ENCODE peak calls at places on chromosomes 1 and 21, in six cellular contexts. M is gastrocnemius medialis, L is IMR-90, C is ovary, Z is heart left ventricle, K is tibial nerve. G is an unnamed sample.

GRCh38 chr1:180881806-180882509 is 30.7 kb upstream of the KIAA1614 start:
- DNase-seq in M (no peak), L (peak; percentile 67), C (no peak), Z (no peak), K (no peak), G (no peak)

GRCh38 chr1:157359309-157360020 is 192.8 kb downstream of the FCRL5 start:
- DNase-seq in M (no peak), L (no peak), C (no peak), Z (no peak), K (no peak), G (no peak)

GRCh38 chr1:37473431-37474050 is 839 bp upstream of the ZC3H12A start:
- DNase-seq in M (no peak), L (no peak), C (no peak), Z (no peak), K (no peak), G (peak; percentile 31)

GRCh38 chr1:3365519-3366158 is 88.8 kb upstream of the ARHGEF16 start:
- DNase-seq in M (no peak), L (no peak), C (no peak), Z (no peak), K (no peak), G (no peak)

GRCh38 chr1:244341455-244342450 is 110.0 kb downstream of the ADSS2 start:
- DNase-seq in M (no peak), L (no peak), C (no peak), Z (no peak), K (no peak), G (peak; percentile 40)

GRCh38 chr1:238099871-238100270 is 209.1 kb upstream of the ZP4 start:
- DNase-seq in M (no peak), L (peak; percentile 5), C (no peak), Z (no peak), K (no peak), G (no peak)

GRCh38 chr1:81174811-81175476 is 625.8 kb upstream of the ADGRL2 start:
- DNase-seq in M (no peak), L (peak; percentile 86), C (no peak), Z (no peak), K (no peak), G (no peak)

GRCh38 chr1:47412437-47412836 is 3.6 kb upstream of the FOXE3 start:
- DNase-seq in M (no peak), L (no peak), C (no peak), Z (no peak), K (no peak), G (peak; percentile 58)

GRCh38 chr21:41742073-41742875 is 24.6 kb downstream of the RIPK4 start:
- DNase-seq in M (no peak), L (no peak), C (no peak), Z (no peak), K (no peak), G (peak; percentile 51)

GRCh38 chr1:20732071-20732587 is 374 bp downstream of the SH2D5 start:
- DNase-seq in M (no peak), L (peak; percentile 81), C (peak; percentile 61), Z (no peak), K (no peak), G (peak; percentile 92)

GRCh38 chr1:156241311-156241811 is 623 bp upstream of the BGLAP start:
- DNase-seq in M (no peak), L (peak; percentile 47), C (no peak), Z (no peak), K (no peak), G (no peak)

GRCh38 chr1:45868861-45869260 is 65.4 kb downstream of the MAST2 start:
- DNase-seq in M (no peak), L (no peak), C (no peak), Z (no peak), K (no peak), G (no peak)

GRCh38 chr1:179815642-179816041 is 62.0 kb downstream of the TOR1AIP2 start:
- DNase-seq in M (no peak), L (no peak), C (no peak), Z (peak; percentile 51), K (no peak), G (no peak)
- H3K4me3 ChIP-seq in M (peak overlapping the region; percentile 78), L (no peak overlapping the region), C (peak overlapping the region; percentile 36), Z (no peak overlapping the region), K (peak overlapping the region; percentile 33), G (peak overlapping the region; percentile 34)

GRCh38 chr21:39084073-39084472 is 99.2 kb downstream of the PSMG1 start:
- DNase-seq in M (no peak), L (no peak), C (no peak), Z (no peak), K (no peak), G (no peak)
- H3K27ac ChIP-seq in M (no peak overlapping the region), L (no peak overlapping the region), C (no peak overlapping the region), Z (no peak overlapping the region), K (no peak overlapping the region), G (peak overlapping the region; percentile 88)

DNA sequence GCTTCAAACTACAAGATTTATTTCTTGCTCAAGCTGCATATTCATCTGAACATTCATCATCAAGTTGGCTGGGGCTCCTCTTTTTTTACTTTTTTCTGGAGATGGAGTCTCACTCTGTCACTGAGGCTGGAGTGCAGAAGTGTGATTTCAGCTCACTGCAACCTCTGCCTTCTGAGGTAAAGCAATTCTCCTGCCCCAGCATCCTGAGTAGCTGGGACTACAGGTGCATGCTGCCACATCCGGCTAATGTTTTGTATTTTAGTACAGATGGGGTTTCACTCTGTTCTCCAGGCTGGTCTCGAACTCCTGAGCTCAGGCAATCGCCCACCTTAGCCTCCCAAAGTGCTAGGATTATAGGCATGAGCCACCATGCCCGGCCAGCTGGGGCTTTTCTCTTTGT is 88.3 kb upstream of the C1orf105 start:
- DNase-seq in M (no peak), L (no peak), C (no peak), Z (no peak), K (no peak), G (no peak)
- TF ChIP-seq POLR2A in M (no peak), L (no peak), C (no peak), Z (no peak), K (no peak), G (no peak)

GRCh38 chr1:9181990-9182783 is 52.4 kb upstream of the H6PD start:
- DNase-seq in M (no peak), L (no peak), C (peak; percentile 77), Z (no peak), K (no peak), G (peak; percentile 56)

GRCh38 chr1:9179450-9179849 is 50.5 kb upstream of the GPR157 start:
- DNase-seq in M (no peak), L (no peak), C (no peak), Z (no peak), K (no peak), G (no peak)

GRCh38 chr1:9180077-9180819 is 51.3 kb upstream of the GPR157 start:
- DNase-seq in M (no peak), L (peak; percentile 62), C (no peak), Z (no peak), K (no peak), G (no peak)

GRCh38 chr1:9182784-9183257 is 51.8 kb upstream of the H6PD start:
- DNase-seq in M (no peak), L (no peak), C (peak; percentile 52), Z (no peak), K (no peak), G (no peak)

GRCh38 chr1:9181176-9181906 is 52.4 kb upstream of the GPR157 start:
- DNase-seq in M (no peak), L (peak; percentile 49), C (peak; percentile 86), Z (peak; percentile 89), K (peak; percentile 41), G (peak; percentile 70)
- H3K4me3 ChIP-seq in M (peak overlapping the region; percentile 76), L (peak overlapping the region; percentile 87), C (peak overlapping the region; percentile 66), Z (peak overlapping the region; percentile 58), K (peak overlapping the region; percentile 88), G (peak overlapping the region; percentile 72)

GRCh38 chr1:153945131-153945794 is 1.3 kb downstream of the DENND4B start:
- DNase-seq in M (peak; percentile 80), L (peak; percentile 46), C (peak; percentile 57), Z (peak; percentile 85), K (no peak), G (no peak)
- H3K27ac ChIP-seq in M (peak overlapping the region; percentile 98), L (peak overlapping the region; percentile 97), C (peak overlapping the region; percentile 97), Z (peak overlapping the region; percentile 100), K (peak overlapping the region; percentile 99), G (peak overlapping the region; percentile 99)

G was measured in upper lobe of left lung.